ENCODE peak calls at places on chromosomes 2 and 18, in four cellular contexts. A is OCI-LY7, N is psoas muscle, B is cardiac muscle cell. C is an unnamed sample.

GRCh38 chr2:190837417-190837816 is 43.2 kb upstream of the GLS start:
- DNase-seq in A (no peak), B (peak), N (no peak), C (no peak)

GRCh38 chr18:23868341-23868740 is 146.2 kb upstream of the TTC39C start:
- DNase-seq in B (no peak), N (no peak), A (no peak), C (no peak)

GRCh38 chr18:58453913-58454317 is 175.0 kb downstream of the ALPK2 start:
- DNase-seq in B (no peak), N (no peak), A (no peak), C (no peak)

GRCh38 chr2:48946444-48947048 is 191.0 kb upstream of the LHCGR start:
- DNase-seq in N (no peak), B (peak), A (peak), C (peak)

GRCh38 chr2:189751080-189751658 is 11.4 kb downstream of the OSGEPL1 start:
- DNase-seq in A (peak), B (peak), N (no peak), C (peak)

GRCh38 chr2:66570471-66570870 is 135.5 kb downstream of the MEIS1 start:
- DNase-seq in A (no peak), B (no peak), N (no peak), C (no peak)

GRCh38 chr18:33596178-33596854 is 18.3 kb downstream of the ASXL3 start:
- DNase-seq in B (peak), A (no peak), N (no peak), C (no peak)

GRCh38 chr2:73077424-73077795 is 5.9 kb upstream of the SFXN5 start:
- DNase-seq in N (no peak), A (no peak), B (no peak), C (no peak)

GRCh38 chr2:19942199-19942598 is 40.4 kb upstream of the TTC32 start:
- DNase-seq in B (peak), A (no peak), N (no peak), C (no peak)

GRCh38 chr18:46169464-46169941 is 65.3 kb downstream of the HAUS1 start:
- DNase-seq in A (no peak), N (no peak), B (peak), C (no peak)

GRCh38 chr2:38294597-38294996 is 82.5 kb downstream of the ATL2 start:
- DNase-seq in B (no peak), N (no peak), A (no peak), C (no peak)

GRCh38 chr2:64104944-64105343 is 39.3 kb downstream of the PELI1 start:
- DNase-seq in N (no peak), A (no peak), B (no peak), C (no peak)

GRCh38 chr2:168189835-168190426 is 57.5 kb downstream of the STK39 start:
- DNase-seq in N (no peak), B (peak), A (no peak), C (no peak)

GRCh38 chr2:144479138-144479537 is 40.8 kb downstream of the ZEB2 start:
- DNase-seq in N (no peak), A (no peak), B (peak), C (no peak)

GRCh38 chr18:23049698-23050373 is 85.4 kb upstream of the CABLES1 start:
- DNase-seq in A (no peak), B (no peak), N (no peak), C (peak)

GRCh38 chr2:100195942-100196341 is 53.6 kb upstream of the AFF3 start:
- DNase-seq in N (no peak), B (no peak), A (no peak), C (no peak)

GRCh38 chr2:105391058-105391627 is 7.7 kb downstream of the FHL2 start:
- DNase-seq in A (no peak), N (no peak), B (no peak), C (no peak)

GRCh38 chr18:3654442-3655253 is 204.7 kb downstream of the TGIF1 start:
- DNase-seq in N (no peak), A (no peak), B (no peak), C (no peak)

GRCh38 chr2:155223781-155224406 is 525.4 kb downstream of the KCNJ3 start:
- DNase-seq in A (peak), B (no peak), N (no peak), C (no peak)

GRCh38 chr2:85661139-85661858 is 6.7 kb downstream of the SFTPB start:
- DNase-seq in B (no peak), N (no peak), A (no peak), C (no peak)

GRCh38 chr2:167943368-167943767 is 304.0 kb downstream of the STK39 start:
- DNase-seq in A (no peak), N (no peak), B (no peak), C (no peak)

GRCh38 chr18:33181016-33181415 is 259.5 kb downstream of the CCDC178 start:
- DNase-seq in A (no peak), N (no peak), B (no peak), C (no peak)

GRCh38 chr2:57698935-57699449 is 347.6 kb upstream of the VRK2 start:
- DNase-seq in A (peak), N (no peak), B (no peak), C (no peak)

DNA sequence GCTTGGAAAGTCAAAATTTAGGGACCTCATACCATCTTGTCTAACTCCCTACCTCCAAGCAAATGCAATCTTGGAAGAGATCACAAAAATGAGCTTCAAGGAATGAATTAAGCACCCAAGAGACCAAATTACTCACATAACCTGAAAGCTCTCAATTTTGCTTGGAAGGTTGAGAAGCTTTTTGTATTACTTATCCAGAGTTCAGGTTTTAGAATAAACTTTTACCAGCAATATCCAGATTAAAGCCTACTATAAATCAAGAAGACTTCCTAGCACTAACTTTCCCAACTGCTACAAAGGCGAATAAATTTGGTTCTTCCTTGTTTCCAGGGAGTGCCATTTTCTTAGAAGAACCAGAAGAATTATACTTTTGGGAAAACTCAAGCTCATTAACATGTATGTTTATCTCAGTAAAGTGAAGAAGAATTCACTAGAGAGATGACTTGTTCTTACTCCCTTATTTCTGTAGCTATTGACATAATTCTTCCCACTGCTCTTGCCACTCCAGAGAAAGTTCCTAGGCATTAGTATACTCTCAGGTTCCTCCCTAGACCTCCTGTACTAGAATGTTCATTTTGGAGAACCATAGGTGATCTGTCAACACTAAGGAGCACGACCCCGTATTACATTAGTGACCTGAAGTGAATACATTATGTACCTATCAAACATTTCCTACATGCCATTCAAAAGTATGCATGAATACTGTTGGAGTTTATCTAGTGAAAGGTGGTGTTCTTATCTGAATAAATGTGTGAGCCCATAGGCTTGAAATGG is 18.0 kb upstream of the STPG4 start:
- DNase-seq in A (no peak), N (no peak), B (no peak), C (no peak)
- H3K4me3 ChIP-seq in A (peak), N (peak), B (peak), C (peak)

DNA sequence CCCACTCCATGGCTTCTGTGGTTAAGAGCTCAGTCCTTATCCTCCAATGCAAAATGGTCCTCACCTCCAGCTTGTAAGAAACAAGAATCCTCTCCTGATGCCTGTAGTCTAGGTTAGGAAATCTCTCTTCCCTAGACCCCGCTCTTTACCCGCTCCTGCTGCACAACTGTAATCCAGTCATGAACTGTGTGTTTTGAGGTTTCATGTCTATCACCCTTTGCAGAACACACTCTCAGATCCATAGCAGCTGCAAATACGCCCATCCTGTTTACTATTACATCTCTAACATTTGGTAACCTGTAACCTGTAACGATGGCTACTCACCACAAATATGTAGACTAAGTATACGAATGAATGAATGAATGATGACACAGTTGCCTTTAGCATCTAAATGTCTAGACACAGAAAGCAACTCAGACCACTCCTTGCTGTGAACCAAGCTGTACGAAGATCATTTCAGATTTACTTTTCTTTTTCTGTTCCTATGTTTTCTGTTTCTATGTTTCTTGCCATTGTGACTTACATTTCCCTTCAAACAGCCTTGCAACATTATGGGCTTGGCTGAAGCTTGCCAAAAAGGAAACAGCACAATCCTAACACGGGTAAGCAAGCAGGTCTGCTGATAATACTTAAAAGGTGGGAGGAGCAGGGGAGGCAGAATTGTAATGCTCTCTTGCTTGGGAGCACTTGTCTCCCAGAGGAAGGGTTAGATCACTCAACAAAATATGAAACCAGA is 53.7 kb downstream of the EPHA4 start:
- DNase-seq in N (no peak), A (no peak), B (peak), C (no peak)
- H3K4me3 ChIP-seq in N (no peak), A (no peak), B (no peak), C (peak)

DNA sequence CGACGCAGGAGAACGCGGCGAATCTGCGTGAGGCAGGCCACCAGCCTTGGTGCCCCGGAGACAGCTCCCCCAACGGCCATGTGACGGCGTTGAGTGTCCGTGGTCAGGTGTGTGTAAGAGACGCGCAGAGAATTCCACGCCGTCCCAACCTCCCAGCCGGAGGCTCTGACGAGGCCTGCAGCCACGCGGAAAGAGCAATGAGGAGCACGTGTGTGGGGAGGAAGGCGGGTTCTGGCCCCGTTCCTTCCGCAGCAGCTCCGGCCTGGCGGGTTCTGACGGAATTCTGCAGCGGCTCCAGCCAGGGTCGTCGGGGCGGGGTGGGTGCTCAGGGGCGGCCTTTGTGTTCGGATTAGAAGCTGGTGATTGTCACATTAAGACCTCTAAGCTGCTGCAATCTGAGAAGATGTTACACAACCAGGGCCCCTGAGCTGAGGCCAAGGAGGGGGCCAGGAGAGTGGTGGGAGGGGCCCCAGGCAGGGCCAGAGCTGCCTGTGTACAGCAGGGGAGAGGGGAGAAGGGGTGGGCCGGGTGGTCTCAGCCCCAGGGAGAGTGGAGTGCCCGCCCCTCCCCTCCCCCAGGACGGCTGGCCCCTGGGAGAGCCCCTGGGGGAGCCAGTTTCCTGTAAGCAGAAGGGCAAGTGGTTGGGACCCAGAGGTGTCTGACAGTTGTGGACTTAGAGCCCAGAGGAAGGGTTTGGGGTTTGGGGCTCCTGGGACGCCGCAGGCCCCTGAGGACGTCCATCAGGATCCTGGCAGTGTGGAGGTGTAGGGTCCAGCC is 5.1 kb upstream of the GAL3ST2 start:
- DNase-seq in A (no peak), B (peak), N (peak), C (no peak)
- H3K4me3 ChIP-seq in A (no peak), B (no peak), N (no peak), C (no peak)

DNA sequence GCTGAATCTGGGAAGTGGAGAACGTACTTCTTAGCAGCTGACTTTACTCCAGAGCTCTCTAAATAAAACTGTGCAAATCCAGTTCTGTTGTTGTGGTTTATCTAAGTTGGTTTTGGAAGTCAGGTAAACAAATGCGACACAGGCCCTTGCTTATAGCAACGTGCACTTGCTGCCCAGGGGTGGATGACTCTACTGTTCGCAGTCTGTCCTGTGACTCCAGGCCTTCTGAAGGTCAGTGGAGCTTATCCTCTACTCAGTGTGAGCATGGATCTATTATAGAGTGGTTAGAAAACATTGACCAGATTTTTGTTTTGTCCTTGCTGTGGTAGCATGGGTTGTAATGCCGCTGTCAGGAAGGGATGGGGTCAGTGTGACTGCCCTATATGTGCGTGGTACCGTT is 89.1 kb downstream of the ZNF236 start:
- DNase-seq in B (no peak), N (no peak), A (no peak), C (no peak)
- H3K4me3 ChIP-seq in B (no peak), N (no peak), A (no peak), C (no peak)

DNA sequence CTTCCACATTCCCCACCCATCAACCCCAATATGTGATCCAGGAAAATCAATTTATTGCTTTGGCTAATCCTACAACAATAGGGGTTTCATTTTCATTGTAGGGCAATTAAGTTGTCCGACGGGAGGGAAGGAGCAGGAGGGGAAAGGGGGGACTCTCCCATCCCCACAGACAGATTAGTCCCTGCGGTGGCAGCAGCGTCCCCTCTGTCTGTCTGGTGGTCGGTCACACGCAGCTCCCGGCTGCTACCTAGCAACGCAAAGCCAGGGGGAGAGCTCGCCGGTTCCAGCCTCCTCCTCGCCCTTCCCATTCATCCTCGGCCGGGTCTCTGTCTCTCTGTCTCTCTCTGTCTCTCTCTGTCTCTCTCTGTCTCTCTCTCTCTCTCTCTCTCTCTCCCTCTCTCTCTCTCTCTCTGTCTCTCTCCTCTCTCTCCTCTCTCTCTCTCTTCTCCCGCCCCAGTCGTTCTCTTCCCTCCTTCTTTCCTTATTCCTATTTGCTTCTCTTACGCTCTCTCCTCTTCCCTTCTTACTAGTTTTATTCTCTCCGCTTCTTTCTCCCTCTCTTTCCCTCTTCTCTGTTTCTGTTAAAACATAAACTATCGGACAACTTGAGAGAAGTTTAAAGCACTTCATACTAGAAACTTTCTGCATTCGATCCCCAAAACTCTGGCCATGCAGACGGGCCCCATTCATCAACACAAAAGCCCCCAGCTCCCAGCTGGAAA is 1.2 kb downstream of the LRP2 start:
- DNase-seq in A (no peak), N (no peak), B (no peak), C (no peak)
- H3K4me3 ChIP-seq in A (no peak), N (peak), B (peak), C (peak)

C was measured in naive thymus-derived CD4-positive, alpha-beta T cell.